ENCODE peak calls at places on chromosomes 2 and 18, in five cellular contexts. M is CMK; S is heart left ventricle; G is GM20000; Q is central memory CD4-positive, alpha-beta T cell. A is an unnamed sample.

GRCh38 chr2:169507698-169508097 is 1.8 kb upstream of the KLHL41 start:
- DNase-seq in M (no peak), Q (no peak), G (peak; percentile 30), S (no peak), A (peak; percentile 80)

GRCh38 chr18:79766308-79766707 is 31.4 kb upstream of the KCNG2 start:
- DNase-seq in M (no peak), G (no peak), S (peak; percentile 7), Q (no peak), A (no peak)

GRCh38 chr2:210617732-210618330 is 61.4 kb downstream of the CPS1 start:
- DNase-seq in G (peak; percentile 31), S (no peak), M (no peak), Q (no peak), A (no peak)

GRCh38 chr2:240871071-240871958 is 2.7 kb downstream of the AGXT start:
- DNase-seq in Q (no peak), G (no peak), S (no peak), M (no peak), A (no peak)

GRCh38 chr18:44452346-44452745 is 228.3 kb upstream of the SETBP1 start:
- DNase-seq in G (no peak), Q (no peak), M (no peak), S (no peak), A (no peak)

GRCh38 chr2:151716721-151717120 is 17.6 kb downstream of the NEB start:
- DNase-seq in M (no peak), Q (no peak), S (no peak), G (no peak), A (no peak)

GRCh38 chr18:42437646-42438045 is 482.6 kb downstream of the PIK3C3 start:
- DNase-seq in M (no peak), S (peak; percentile 24), G (no peak), Q (no peak), A (no peak)

GRCh38 chr2:140604096-140604495 is 1526.7 kb downstream of the LRP1B start:
- DNase-seq in S (no peak), G (no peak), M (no peak), Q (no peak), A (no peak)

GRCh38 chr2:164841719-164842623 is at the start of gene COBLL1:
- DNase-seq in G (peak; percentile 57), Q (no peak), M (no peak), S (peak; percentile 77), A (no peak)

GRCh38 chr2:73255907-73256617 is 22.0 kb downstream of the CCT7 start:
- DNase-seq in G (no peak), M (no peak), S (no peak), Q (no peak), A (no peak)

GRCh38 chr2:114709936-114710850 is 267.8 kb downstream of the DPP10 start:
- DNase-seq in G (no peak), Q (no peak), S (no peak), M (no peak), A (no peak)

GRCh38 chr2:56266761-56267411 is 83.1 kb downstream of the CCDC85A start:
- DNase-seq in M (no peak), Q (no peak), G (no peak), S (no peak), A (no peak)

GRCh38 chr18:48623468-48624220 is 84.8 kb downstream of the CTIF start:
- DNase-seq in M (no peak), S (no peak), G (no peak), Q (no peak), A (no peak)

GRCh38 chr2:233867993-233868532 is at the start of gene MSL3B:
- DNase-seq in M (no peak), S (peak; percentile 37), G (peak; percentile 88), Q (peak; percentile 62), A (peak; percentile 18)

GRCh38 chr2:101999122-101999789 is 7.5 kb downstream of the IL1R2 start:
- DNase-seq in M (no peak), Q (no peak), S (no peak), G (peak; percentile 21), A (no peak)

GRCh38 chr2:101442667-101443061 is 32.2 kb downstream of the RFX8 start:
- DNase-seq in S (no peak), Q (no peak), M (no peak), G (no peak), A (no peak)